ENCODE peak calls at places on chromosomes 1 and 21, in five cellular contexts. A, G, E, B and H are unnamed samples.

GRCh38 chr1:1665815-1666251 is 7.0 kb upstream of the CDK11B start:
- DNase-seq in E (peak), B (peak), G (no peak), A (no peak), H (no peak)

GRCh38 chr1:227428803-227429202 is 110.5 kb upstream of the CDC42BPA start:
- DNase-seq in E (peak), G (no peak), A (no peak), B (peak), H (no peak)

GRCh38 chr1:81920245-81920740 is 119.6 kb downstream of the ADGRL2 start:
- DNase-seq in A (no peak), G (no peak), B (no peak), E (no peak), H (no peak)

GRCh38 chr21:42614391-42614790 is 39.0 kb upstream of the PDE9A start:
- DNase-seq in B (no peak), E (no peak), G (no peak), A (peak), H (no peak)

GRCh38 chr1:198778049-198778448 is 139.2 kb downstream of the PTPRC start:
- DNase-seq in B (no peak), G (no peak), A (no peak), E (peak), H (no peak)

GRCh38 chr1:31788825-31789256 is 24.7 kb upstream of the ADGRB2 start:
- DNase-seq in E (no peak), B (peak), A (no peak), G (peak), H (no peak)

GRCh38 chr1:59596956-59597355 is 217.8 kb upstream of the HOOK1 start:
- DNase-seq in A (no peak), E (no peak), B (no peak), G (no peak), H (no peak)

GRCh38 chr1:199551967-199552565 is 475.4 kb upstream of the NR5A2 start:
- DNase-seq in A (peak), B (peak), E (no peak), G (peak), H (peak)

GRCh38 chr1:222824641-222825040 is 9.8 kb downstream of the DISP1 start:
- DNase-seq in B (no peak), A (no peak), G (no peak), E (no peak), H (no peak)

GRCh38 chr1:231628207-231628876 is 1.8 kb downstream of the DISC1 start:
- DNase-seq in A (peak), B (peak), E (no peak), G (no peak), H (peak)

GRCh38 chr1:201636581-201636980 is 97.7 kb downstream of the NAV1 start:
- DNase-seq in G (no peak), B (no peak), A (no peak), E (no peak), H (no peak)

GRCh38 chr1:45557422-45557944 is 6.9 kb downstream of the AKR1A1 start:
- DNase-seq in E (no peak), G (no peak), A (no peak), B (no peak), H (peak)